ENCODE peak calls at places on chromosomes 2 and 18, in seven cellular contexts. One of them, this sample, is unnamed. For H3K36me3 and H3K4me1, the result is how much of the 10 kb centered on the place peaks cover.

GRCh38 chr2:230762317-230762896 is 49.8 kb downstream of the CAB39 start:
- DNase-seq in PC-3: peak
- DNase-seq in NT2/D1: peak
- DNase-seq in mesendoderm: peak
- DNase-seq in H1: no peak
- DNase-seq in heart left ventricle: no peak
- DNase-seq in Peyer's patch: no peak
- DNase-seq in this sample: no peak

GRCh38 chr2:102063948-102064678 is 72.4 kb downstream of the IL1R2 start:
- DNase-seq in PC-3: peak
- DNase-seq in NT2/D1: peak
- DNase-seq in mesendoderm: peak
- DNase-seq in H1: no peak
- DNase-seq in heart left ventricle: peak
- DNase-seq in Peyer's patch: peak
- DNase-seq in this sample: peak

GRCh38 chr2:191499874-191500565 is 177.9 kb upstream of the NABP1 start:
- DNase-seq in PC-3: no peak
- DNase-seq in NT2/D1: no peak
- DNase-seq in mesendoderm: no peak
- DNase-seq in H1: no peak
- DNase-seq in heart left ventricle: no peak
- DNase-seq in Peyer's patch: no peak
- DNase-seq in this sample: no peak

GRCh38 chr18:37481058-37481457 is 84.5 kb downstream of the CELF4 start:
- DNase-seq in PC-3: no peak
- DNase-seq in NT2/D1: no peak
- DNase-seq in mesendoderm: peak
- DNase-seq in H1: no peak
- DNase-seq in heart left ventricle: no peak
- DNase-seq in Peyer's patch: no peak
- DNase-seq in this sample: no peak

GRCh38 chr2:42047488-42048317 is at the start of gene PKDCC:
- DNase-seq in PC-3: peak
- DNase-seq in NT2/D1: peak
- DNase-seq in mesendoderm: peak
- DNase-seq in H1: peak
- DNase-seq in heart left ventricle: peak
- DNase-seq in Peyer's patch: peak
- DNase-seq in this sample: peak

GRCh38 chr2:138724296-138724695 is 55.9 kb downstream of the NXPH2 start:
- DNase-seq in PC-3: no peak
- DNase-seq in NT2/D1: peak
- DNase-seq in mesendoderm: peak
- DNase-seq in H1: no peak
- DNase-seq in heart left ventricle: no peak
- DNase-seq in Peyer's patch: no peak
- DNase-seq in this sample: no peak

GRCh38 chr2:206160124-206160806 is 570 bp downstream of the EEF1B2 start:
- DNase-seq in PC-3: no peak
- DNase-seq in NT2/D1: no peak
- DNase-seq in mesendoderm: no peak
- DNase-seq in H1: no peak
- DNase-seq in heart left ventricle: no peak
- DNase-seq in Peyer's patch: no peak
- DNase-seq in this sample: no peak

GRCh38 chr18:55768255-55768654 is 180.3 kb upstream of the TCF4 start:
- DNase-seq in PC-3: no peak
- DNase-seq in NT2/D1: peak
- DNase-seq in mesendoderm: peak
- DNase-seq in H1: no peak
- DNase-seq in heart left ventricle: no peak
- DNase-seq in Peyer's patch: no peak
- DNase-seq in this sample: no peak

GRCh38 chr2:217489145-217489960 is 513.4 kb downstream of the TNS1 start:
- DNase-seq in PC-3: peak
- DNase-seq in NT2/D1: no peak
- DNase-seq in mesendoderm: no peak
- DNase-seq in H1: no peak
- DNase-seq in heart left ventricle: no peak
- DNase-seq in Peyer's patch: no peak
- DNase-seq in this sample: no peak

GRCh38 chr18:61635901-61636528 is 256.8 kb downstream of the RNF152 start:
- DNase-seq in PC-3: peak
- DNase-seq in NT2/D1: no peak
- DNase-seq in mesendoderm: peak
- DNase-seq in H1: peak
- DNase-seq in heart left ventricle: peak
- DNase-seq in Peyer's patch: peak
- DNase-seq in this sample: peak

GRCh38 chr18:58592223-58593214 is 36.4 kb downstream of the ALPK2 start:
- DNase-seq in PC-3: no peak
- DNase-seq in NT2/D1: no peak
- DNase-seq in mesendoderm: no peak
- DNase-seq in H1: no peak
- DNase-seq in heart left ventricle: no peak
- DNase-seq in Peyer's patch: no peak
- DNase-seq in this sample: no peak

GRCh38 chr2:159574246-159574645 is 42.1 kb downstream of the BAZ2B start:
- DNase-seq in PC-3: no peak
- DNase-seq in NT2/D1: no peak
- DNase-seq in mesendoderm: no peak
- DNase-seq in H1: no peak
- DNase-seq in heart left ventricle: no peak
- DNase-seq in Peyer's patch: no peak
- DNase-seq in this sample: no peak

GRCh38 chr2:50401772-50402653 is 629.9 kb downstream of the NRXN1 start:
- DNase-seq in PC-3: peak
- DNase-seq in NT2/D1: peak
- DNase-seq in mesendoderm: peak
- DNase-seq in H1: peak
- DNase-seq in heart left ventricle: no peak
- DNase-seq in Peyer's patch: peak
- DNase-seq in this sample: peak

GRCh38 chr2:62999905-63000304 is 50.7 kb upstream of the OTX1 start:
- DNase-seq in PC-3: peak
- DNase-seq in NT2/D1: no peak
- DNase-seq in mesendoderm: no peak
- DNase-seq in H1: no peak
- DNase-seq in heart left ventricle: peak
- DNase-seq in Peyer's patch: no peak
- DNase-seq in this sample: no peak

GRCh38 chr2:88574445-88574844 is 52.8 kb downstream of the EIF2AK3 start:
- DNase-seq in PC-3: no peak
- DNase-seq in NT2/D1: no peak
- DNase-seq in mesendoderm: no peak
- DNase-seq in H1: no peak
- DNase-seq in heart left ventricle: no peak
- DNase-seq in Peyer's patch: no peak
- DNase-seq in this sample: no peak

GRCh38 chr2:55922488-55922887 is 1.1 kb downstream of the EFEMP1 start:
- DNase-seq in PC-3: no peak
- DNase-seq in NT2/D1: no peak
- DNase-seq in mesendoderm: peak
- DNase-seq in H1: peak
- DNase-seq in heart left ventricle: no peak
- DNase-seq in Peyer's patch: no peak
- DNase-seq in this sample: no peak

GRCh38 chr2:101274142-101274541 is 21.5 kb downstream of the CNOT11 start:
- DNase-seq in PC-3: no peak
- DNase-seq in NT2/D1: no peak
- DNase-seq in mesendoderm: no peak
- DNase-seq in H1: no peak
- DNase-seq in heart left ventricle: no peak
- DNase-seq in Peyer's patch: no peak
- DNase-seq in this sample: no peak

GRCh38 chr18:42131940-42132244 is 176.9 kb downstream of the PIK3C3 start:
- DNase-seq in PC-3: no peak
- DNase-seq in NT2/D1: no peak
- DNase-seq in mesendoderm: no peak
- DNase-seq in H1: no peak
- DNase-seq in heart left ventricle: no peak
- DNase-seq in Peyer's patch: no peak
- DNase-seq in this sample: no peak

GRCh38 chr2:182941121-182941713 is 74.8 kb upstream of the FRZB start:
- DNase-seq in PC-3: no peak
- DNase-seq in NT2/D1: no peak
- DNase-seq in mesendoderm: no peak
- DNase-seq in H1: no peak
- DNase-seq in heart left ventricle: no peak
- DNase-seq in Peyer's patch: no peak
- DNase-seq in this sample: no peak
- H3K36me3 ChIP-seq in PC-3: under half
- H3K36me3 ChIP-seq in NT2/D1: half or more
- H3K36me3 ChIP-seq in mesendoderm: under half
- H3K36me3 ChIP-seq in H1: half or more
- H3K36me3 ChIP-seq in heart left ventricle: half or more
- H3K36me3 ChIP-seq in Peyer's patch: under half
- H3K36me3 ChIP-seq in this sample: under half

DNA sequence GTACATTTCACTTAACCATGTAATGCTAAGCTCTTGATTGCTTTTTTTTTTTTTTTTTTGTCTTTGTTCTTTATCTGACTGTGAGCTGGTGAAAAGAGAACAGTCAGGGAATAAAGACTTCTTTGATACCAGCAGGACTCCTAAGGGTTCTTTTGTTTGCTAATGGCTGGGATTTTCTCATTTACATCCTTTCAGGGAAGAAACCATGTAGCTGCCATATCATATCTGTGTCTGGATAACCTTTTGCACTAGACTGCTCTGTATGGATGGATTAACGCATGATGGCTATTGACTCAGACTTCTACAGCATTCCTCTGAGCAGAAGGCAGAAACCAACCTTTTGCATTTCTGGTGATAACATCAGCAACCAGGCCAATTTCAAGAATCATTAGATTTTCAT is 504.0 kb downstream of the LRRTM4 start:
- DNase-seq in PC-3: no peak
- DNase-seq in NT2/D1: no peak
- DNase-seq in mesendoderm: peak
- DNase-seq in H1: no peak
- DNase-seq in heart left ventricle: no peak
- DNase-seq in Peyer's patch: no peak
- DNase-seq in this sample: no peak
- H3K4me1 ChIP-seq in PC-3: under half
- H3K4me1 ChIP-seq in NT2/D1: under half
- H3K4me1 ChIP-seq in mesendoderm: under half
- H3K4me1 ChIP-seq in H1: under half
- H3K4me1 ChIP-seq in heart left ventricle: under half
- H3K4me1 ChIP-seq in Peyer's patch: under half
- H3K4me1 ChIP-seq in this sample: under half

DNA sequence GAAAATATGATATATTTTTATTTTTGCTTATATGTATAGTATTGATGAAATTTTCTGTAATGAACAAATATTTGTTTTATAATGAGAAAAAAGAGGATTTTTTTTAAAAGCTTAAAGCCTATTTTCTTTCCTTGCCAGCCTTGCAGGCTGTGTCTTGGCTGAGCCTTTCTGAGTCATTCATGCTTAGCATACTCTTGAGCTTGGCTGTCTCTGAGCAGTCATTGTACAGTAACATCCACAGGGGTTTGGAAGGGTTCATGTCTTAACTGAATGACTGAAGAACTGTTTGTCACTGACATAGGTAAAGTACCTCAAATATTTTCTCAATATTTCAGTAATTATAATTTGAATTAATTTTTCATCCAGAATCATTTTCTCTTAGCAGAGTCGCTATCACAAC is 49.3 kb downstream of the GPR39 start:
- DNase-seq in PC-3: no peak
- DNase-seq in NT2/D1: no peak
- DNase-seq in mesendoderm: no peak
- DNase-seq in H1: no peak
- DNase-seq in heart left ventricle: no peak
- DNase-seq in Peyer's patch: no peak
- DNase-seq in this sample: no peak
- H3K4me3 ChIP-seq in PC-3: no peak
- H3K4me3 ChIP-seq in NT2/D1: no peak
- H3K4me3 ChIP-seq in mesendoderm: no peak
- H3K4me3 ChIP-seq in H1: no peak
- H3K4me3 ChIP-seq in heart left ventricle: no peak
- H3K4me3 ChIP-seq in Peyer's patch: no peak
- H3K4me3 ChIP-seq in this sample: no peak

DNA sequence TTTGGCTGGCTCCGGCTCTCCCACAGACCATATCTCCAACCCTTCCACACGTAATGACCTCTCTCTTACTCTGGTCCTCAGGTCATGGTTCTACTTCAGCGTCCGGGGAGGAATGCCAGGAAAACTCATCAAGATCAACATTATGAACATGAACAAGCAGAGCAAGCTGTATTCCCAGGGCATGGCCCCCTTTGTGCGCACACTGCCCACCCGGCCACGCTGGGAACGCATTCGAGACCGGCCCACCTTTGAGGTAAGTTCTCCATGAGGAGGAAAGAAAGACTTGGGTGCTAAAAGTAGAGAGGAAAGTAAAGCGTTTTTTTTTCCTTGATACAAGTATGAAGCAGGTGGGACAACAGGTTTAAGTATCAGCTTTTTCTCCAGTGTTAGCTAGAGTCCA is 1.9 kb downstream of the AGBL5 start:
- DNase-seq in PC-3: no peak
- DNase-seq in NT2/D1: no peak
- DNase-seq in mesendoderm: no peak
- DNase-seq in H1: no peak
- DNase-seq in heart left ventricle: peak
- DNase-seq in Peyer's patch: no peak
- DNase-seq in this sample: no peak
- H3K36me3 ChIP-seq in PC-3: under half
- H3K36me3 ChIP-seq in NT2/D1: half or more
- H3K36me3 ChIP-seq in mesendoderm: under half
- H3K36me3 ChIP-seq in H1: under half
- H3K36me3 ChIP-seq in heart left ventricle: half or more
- H3K36me3 ChIP-seq in Peyer's patch: under half
- H3K36me3 ChIP-seq in this sample: under half

DNA sequence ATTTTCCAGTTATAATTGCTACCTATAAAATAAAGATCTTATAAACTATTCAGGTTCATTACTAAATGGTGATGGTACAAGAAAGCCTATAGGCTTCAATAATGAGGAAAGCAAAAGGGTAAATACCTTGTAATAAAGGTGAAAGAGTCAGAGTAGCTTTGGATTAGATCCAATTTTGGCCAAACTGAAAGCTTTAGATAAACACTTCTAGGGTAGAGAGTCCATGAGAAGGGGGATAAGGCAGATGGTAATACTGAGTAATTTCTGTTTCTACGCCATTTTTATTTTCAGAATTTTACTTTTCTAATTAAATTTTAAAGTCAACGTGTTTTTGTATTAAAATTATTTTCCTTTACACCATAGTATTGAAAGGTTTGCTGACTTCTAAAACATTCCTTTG is 9.4 kb downstream of the CASP8 start:
- DNase-seq in PC-3: no peak
- DNase-seq in NT2/D1: no peak
- DNase-seq in mesendoderm: no peak
- DNase-seq in H1: no peak
- DNase-seq in heart left ventricle: no peak
- DNase-seq in Peyer's patch: no peak
- DNase-seq in this sample: no peak
- H3K4me1 ChIP-seq in PC-3: under half
- H3K4me1 ChIP-seq in NT2/D1: under half
- H3K4me1 ChIP-seq in mesendoderm: under half
- H3K4me1 ChIP-seq in H1: under half
- H3K4me1 ChIP-seq in heart left ventricle: under half
- H3K4me1 ChIP-seq in Peyer's patch: under half
- H3K4me1 ChIP-seq in this sample: under half